ENCODE peak calls at places on chromosomes 4 and X, in five cellular contexts. Z, C, E, N and Y are unnamed samples.

GRCh38 chr4:21845663-21846062 is 102.9 kb downstream of the KCNIP4 start:
- DNase-seq in Z (no peak), C (no peak), N (no peak), E (no peak), Y (no peak)

GRCh38 chr4:76641758-76642157 is 206.7 kb downstream of the SHROOM3 start:
- DNase-seq in Z (no peak), C (no peak), E (peak), N (no peak), Y (no peak)

GRCh38 chrX:123324628-123325027 is 140.6 kb downstream of the GRIA3 start:
- DNase-seq in E (no peak), C (no peak), N (no peak), Z (no peak), Y (no peak)

GRCh38 chr4:177937051-177937450 is 494.8 kb upstream of the AGA start:
- DNase-seq in Z (no peak), C (no peak), E (no peak), N (no peak), Y (no peak)

GRCh38 chrX:24079405-24079804 is 24.6 kb downstream of the EIF2S3 start:
- DNase-seq in Z (no peak), C (no peak), N (no peak), E (no peak), Y (no peak)

GRCh38 chr4:55854132-55854531 is 684 bp downstream of the EXOC1 start:
- DNase-seq in N (no peak), Z (no peak), C (no peak), E (no peak), Y (no peak)

GRCh38 chr4:15938182-15938581 is 358 bp downstream of the FGFBP1 start:
- DNase-seq in E (no peak), Z (peak), C (peak), N (no peak), Y (no peak)

GRCh38 chrX:118254611-118255010 is 91.3 kb upstream of the WDR44 start:
- DNase-seq in Z (peak), C (peak), N (no peak), E (no peak), Y (no peak)

GRCh38 chr4:110533940-110534339 is 58.0 kb downstream of the ENPEP start:
- DNase-seq in Z (peak), E (no peak), N (no peak), C (peak), Y (no peak)

GRCh38 chr4:123397276-123398150 is 918 bp downstream of the SPRY1 start:
- DNase-seq in N (peak), E (peak), Z (peak), C (peak), Y (peak)

GRCh38 chr4:151431728-151432127 is 22.8 kb downstream of the FHIP1A start:
- DNase-seq in E (no peak), C (no peak), Z (no peak), N (no peak), Y (no peak)

GRCh38 chrX:31333181-31333831 is 261.5 kb upstream of the FTHL17 start:
- DNase-seq in Z (no peak), C (peak), E (no peak), N (no peak), Y (no peak)

GRCh38 chrX:74534569-74535038 is 79.8 kb downstream of the RLIM start:
- DNase-seq in N (no peak), Z (no peak), E (no peak), C (peak), Y (no peak)

GRCh38 chr4:3270141-3270611 is 21.2 kb downstream of the MSANTD1 start:
- DNase-seq in N (no peak), Z (peak), E (no peak), C (no peak), Y (peak)

GRCh38 chrX:12383196-12383595 is 244.9 kb downstream of the FRMPD4 start:
- DNase-seq in Z (peak), C (peak), E (no peak), N (no peak), Y (no peak)

GRCh38 chr4:38837849-38838248 is 18.8 kb downstream of the TLR6 start:
- DNase-seq in E (no peak), Z (no peak), C (no peak), N (no peak), Y (no peak)

GRCh38 chr4:82428526-82428968 is 1.7 kb downstream of the HNRNPDL start:
- DNase-seq in C (peak), N (no peak), E (no peak), Z (no peak), Y (no peak)

GRCh38 chr4:20284990-20285389 is 33.3 kb downstream of the SLIT2 start:
- DNase-seq in N (no peak), Z (no peak), E (no peak), C (no peak), Y (no peak)

GRCh38 chr4:153684182-153685073 is at the start of gene TLR2:
- DNase-seq in Z (peak), E (peak), C (peak), N (peak), Y (peak)

GRCh38 chrX:23732704-23733103 is 10.4 kb downstream of the ACOT9 start:
- DNase-seq in C (no peak), N (no peak), E (no peak), Z (no peak), Y (no peak)